ENCODE peak calls at places on chromosomes 4 and X, in four cellular contexts. W is naive thymus-derived CD4-positive, alpha-beta T cell; P is stimulated activated CD4-positive, alpha-beta T cell treated with anti-CD3 and anti-CD28 coated beads, Interleukin-4, amount 100 ng/mL, for 24 hours; M is EL. V is an unnamed sample.
A peak's percentile ranks its signal among the peaks of the same experiment; 100 is the strongest.

GRCh38 chrX:101262590-101262989 is 28.5 kb downstream of the TAF7L start:
- DNase-seq in W (no peak), M (no peak), P (no peak), V (no peak)

GRCh38 chrX:88202149-88202548 is 544.9 kb upstream of the CPXCR1 start:
- DNase-seq in W (no peak), M (no peak), P (no peak), V (no peak)

GRCh38 chr4:123481034-123481433 is 84.4 kb downstream of the SPRY1 start:
- DNase-seq in P (no peak), M (peak; percentile 74), W (no peak), V (no peak)

GRCh38 chr4:53932784-53933183 is 131.6 kb downstream of the CHIC2 start:
- DNase-seq in M (peak; percentile 90), W (no peak), P (no peak), V (no peak)

GRCh38 chr4:100738388-100739165 is 220.8 kb upstream of the EMCN start:
- DNase-seq in P (no peak), W (no peak), M (peak; percentile 77), V (no peak)

GRCh38 chrX:109818921-109819320 is 85.9 kb upstream of the ACSL4 start:
- DNase-seq in M (no peak), W (no peak), P (no peak), V (no peak)

GRCh38 chr4:113692809-113693411 is 68.6 kb downstream of the CAMK2D start:
- DNase-seq in M (peak; percentile 24), P (no peak), W (peak; percentile 29), V (no peak)

GRCh38 chrX:54178100-54178940 is 4.7 kb downstream of the FAM120C start:
- DNase-seq in W (no peak), M (peak; percentile 71), P (no peak), V (no peak)

GRCh38 chr4:101708640-101709039 is 81.9 kb upstream of the BANK1 start:
- DNase-seq in M (no peak), W (no peak), P (no peak), V (no peak)

GRCh38 chr4:79207281-79207680 is 118.6 kb downstream of the NAA11 start:
- DNase-seq in P (no peak), W (no peak), M (no peak), V (no peak)

GRCh38 chr4:112865443-112865842 is 184.0 kb upstream of the ANK2 start:
- DNase-seq in M (no peak), P (no peak), W (no peak), V (no peak)

GRCh38 chrX:110914281-110914680 is 118.7 kb upstream of the CHRDL1 start:
- DNase-seq in M (no peak), P (no peak), W (no peak), V (no peak)

GRCh38 chr4:36269116-36269515 is 12.3 kb upstream of the DTHD1 start:
- DNase-seq in W (peak; percentile 65), M (no peak), P (peak; percentile 24), V (no peak)

GRCh38 chr4:66564901-66565648 is 894.8 kb upstream of the EPHA5 start:
- DNase-seq in W (no peak), P (no peak), M (peak; percentile 89), V (no peak)

GRCh38 chr4:15612136-15612535 is 43.0 kb downstream of the FBXL5 start:
- DNase-seq in P (no peak), M (no peak), W (no peak), V (no peak)

GRCh38 chr4:14770025-14770424 is 232.3 kb upstream of the CPEB2 start:
- DNase-seq in W (no peak), M (no peak), P (no peak), V (no peak)

GRCh38 chr4:8473920-8474590 is 33.5 kb downstream of the TRMT44 start:
- DNase-seq in W (no peak), M (no peak), P (no peak), V (no peak)

GRCh38 chr4:126560794-126561193 is 1072.0 kb upstream of the INTU start:
- DNase-seq in P (no peak), M (no peak), W (no peak), V (no peak)

GRCh38 chr4:75542824-75543223 is 13.0 kb upstream of the ODAPH start:
- DNase-seq in M (peak; percentile 61), W (no peak), P (no peak), V (no peak)

GRCh38 chrX:67555578-67556203 is 11.9 kb downstream of the AR start:
- DNase-seq in M (peak; percentile 48), W (peak; percentile 5), P (no peak), V (no peak)

GRCh38 chr4:85779165-85779564 is 304.2 kb downstream of the ARHGAP24 start:
- DNase-seq in M (peak; percentile 47), W (no peak), P (no peak), V (no peak)

GRCh38 chr4:37978509-37978908 is 18.3 kb downstream of the PTTG2 start:
- DNase-seq in P (no peak), M (peak; percentile 16), W (no peak), V (no peak)

V was measured in B cell.